ENCODE peak calls at places on chromosomes 4 and X, in eight cellular contexts. X is bronchial epithelial cell; H is Calu3; K is CMK; A is T-helper 2 cell; E is transverse colon; M is stimulated activated effector memory CD8-positive, alpha-beta T cell treated with anti-CD3 and anti-CD28 coated beads, Interleukin-12 subunit alpha, Interleukin-12 subunit beta, amount 100 ng/mL, for 72 hours; S is mucosa of gallbladder. C is an unnamed sample.

GRCh38 chr4:40908297-40908696 is 158.5 kb downstream of the NSUN7 start:
- DNase-seq in E (peak), X (peak), H (peak), M (no peak), A (no peak), K (no peak), S (peak), C (no peak)

GRCh38 chrX:15956684-15957083 is 102.1 kb upstream of the AP1S2 start:
- DNase-seq in K (no peak), X (peak), H (no peak), E (no peak), M (no peak), A (no peak), S (no peak), C (no peak)

GRCh38 chrX:46381630-46382029 is 163.6 kb downstream of the ZNF674 start:
- DNase-seq in E (peak), K (no peak), A (peak), H (peak), S (no peak), X (peak), M (no peak), C (peak)

GRCh38 chr4:185322805-185323204 is 72.9 kb downstream of the LRP2BP start:
- DNase-seq in E (no peak), A (no peak), S (no peak), K (no peak), H (no peak), M (no peak), X (no peak), C (no peak)

GRCh38 chr4:187268940-187269339 is 545.3 kb upstream of the FAT1 start:
- DNase-seq in A (no peak), S (no peak), X (peak), H (no peak), K (no peak), M (no peak), E (no peak), C (no peak)

GRCh38 chr4:185470503-185471195 is 884 bp downstream of the CCDC110 start:
- DNase-seq in E (peak), K (no peak), S (peak), H (peak), A (peak), X (peak), M (peak), C (no peak)

GRCh38 chrX:129773649-129774458 is 5.9 kb upstream of the SASH3 start:
- DNase-seq in X (no peak), S (no peak), E (no peak), H (no peak), K (no peak), M (no peak), A (peak), C (no peak)

GRCh38 chr4:146179784-146180405 is 4.4 kb downstream of the LSM6 start:
- DNase-seq in H (no peak), E (no peak), X (no peak), M (no peak), A (no peak), S (no peak), K (no peak), C (no peak)

GRCh38 chr4:14768449-14768848 is 233.8 kb upstream of the CPEB2 start:
- DNase-seq in A (no peak), H (no peak), S (no peak), X (no peak), K (no peak), M (no peak), E (no peak), C (no peak)

GRCh38 chrX:8748855-8749254 is 16.9 kb upstream of the ANOS1 start:
- DNase-seq in A (peak), M (no peak), K (no peak), X (peak), H (peak), E (no peak), S (no peak), C (peak)

GRCh38 chr4:153186046-153186728 is 18.1 kb upstream of the TRIM2 start:
- DNase-seq in S (no peak), K (no peak), M (no peak), X (no peak), A (no peak), H (no peak), E (no peak), C (no peak)

GRCh38 chr4:86036729-86037128 is 323.1 kb downstream of the MAPK10 start:
- DNase-seq in X (peak), M (no peak), H (no peak), S (no peak), A (no peak), E (no peak), K (no peak), C (no peak)

GRCh38 chr4:3253808-3254207 is 4.8 kb downstream of the MSANTD1 start:
- DNase-seq in A (no peak), X (no peak), H (no peak), K (no peak), M (no peak), E (peak), S (no peak), C (no peak)

GRCh38 chr4:148196168-148196567 is 246.0 kb downstream of the NR3C2 start:
- DNase-seq in X (no peak), H (no peak), E (no peak), A (peak), S (no peak), M (no peak), K (peak), C (no peak)

GRCh38 chr4:37243722-37244582 is 591 bp upstream of the NWD2 start:
- DNase-seq in M (no peak), K (no peak), H (peak), A (peak), E (peak), X (no peak), S (no peak), C (no peak)

GRCh38 chrX:69320116-69320515 is 154.9 kb upstream of the PJA1 start:
- DNase-seq in X (no peak), K (no peak), E (no peak), H (no peak), M (no peak), S (peak), A (no peak), C (no peak)

GRCh38 chr4:100014616-100015015 is 64.5 kb upstream of the H2AZ1 start:
- DNase-seq in X (no peak), E (no peak), K (no peak), H (no peak), M (no peak), S (no peak), A (no peak), C (no peak)

C was measured in NCI-H460.